ENCODE peak calls at places on chromosomes 4 and X, in five cellular contexts. R is tibial nerve; T is activated CD4-positive, alpha-beta T cell treated with anti-CD3 and anti-CD28 coated beads, Interleukin-2, amount 50 U/mL, for 1 hour; O is RWPE1; L is epithelial cell of proximal tubule. S is an unnamed sample.

GRCh38 chr4:139223682-139224317 is 46.8 kb upstream of the ELF2 start:
- DNase-seq in T (no peak), R (peak), O (no peak), L (no peak), S (no peak)

GRCh38 chr4:185730849-185731608 is 81.0 kb downstream of the SORBS2 start:
- DNase-seq in T (no peak), R (no peak), O (peak), L (no peak), S (no peak)

GRCh38 chr4:6092131-6092530 is 73.9 kb upstream of the C4orf50 start:
- DNase-seq in R (no peak), L (no peak), T (no peak), O (no peak), S (no peak)

GRCh38 chrX:130680164-130681035 is 222.6 kb downstream of the ENOX2 start:
- DNase-seq in O (no peak), T (no peak), L (no peak), R (no peak), S (no peak)

GRCh38 chr4:87975466-87975865 is at the start of gene SPP1:
- DNase-seq in L (peak), T (no peak), O (no peak), R (no peak), S (no peak)

GRCh38 chr4:61532324-61532723 is 332.2 kb downstream of the ADGRL3 start:
- DNase-seq in T (no peak), R (no peak), L (no peak), O (no peak), S (no peak)

GRCh38 chrX:71617742-71618141 is 569 bp downstream of the CXCR3 start:
- DNase-seq in L (no peak), T (no peak), O (no peak), R (no peak), S (no peak)

GRCh38 chrX:153681175-153681574 is 6.6 kb upstream of the SLC6A8 start:
- DNase-seq in O (no peak), R (no peak), T (no peak), L (no peak), S (no peak)

GRCh38 chr4:133147365-133147821 is 1.7 kb upstream of the PCDH10 start:
- DNase-seq in O (no peak), L (no peak), R (no peak), T (no peak), S (no peak)

GRCh38 chr4:4422856-4423485 is 36.1 kb downstream of the NSG1 start:
- DNase-seq in R (no peak), T (no peak), O (no peak), L (no peak), S (no peak)

GRCh38 chrX:150544835-150545790 is 23.3 kb upstream of the MTM1 start:
- DNase-seq in O (no peak), L (no peak), R (no peak), T (no peak), S (no peak)

GRCh38 chrX:9940397-9940796 is 26.8 kb upstream of the CLDN34 start:
- DNase-seq in T (no peak), O (peak), R (no peak), L (peak), S (no peak)

GRCh38 chr4:48129307-48130014 is 4.6 kb downstream of the TXK start:
- DNase-seq in T (no peak), O (no peak), L (no peak), R (no peak), S (no peak)

GRCh38 chr4:4384837-4385236 is 2.1 kb upstream of the NSG1 start:
- DNase-seq in O (no peak), L (no peak), T (peak), R (no peak), S (peak)

GRCh38 chr4:156576946-156577345 is 394.7 kb downstream of the PDGFC start:
- DNase-seq in L (no peak), O (no peak), T (no peak), R (no peak), S (no peak)

GRCh38 chr4:12138478-12138877 is 709.8 kb upstream of the HS3ST1 start:
- DNase-seq in T (no peak), O (no peak), R (no peak), L (no peak), S (no peak)

GRCh38 chr4:3201718-3202702 is 46.9 kb upstream of the MSANTD1 start:
- DNase-seq in O (peak), T (peak), R (no peak), L (no peak), S (no peak)

GRCh38 chr4:114163051-114163450 is 183.6 kb upstream of the ARSJ start:
- DNase-seq in O (no peak), T (no peak), L (no peak), R (no peak), S (no peak)

GRCh38 chr4:152696764-152697250 is 17.0 kb upstream of the TMEM154 start:
- DNase-seq in R (peak), T (peak), O (peak), L (no peak), S (peak)

GRCh38 chrX:38804481-38805293 is 3.4 kb downstream of the MID1IP1 start:
- DNase-seq in R (no peak), T (peak), O (no peak), L (no peak), S (no peak)

GRCh38 chr4:61628727-61629126 is 428.6 kb downstream of the ADGRL3 start:
- DNase-seq in L (no peak), R (no peak), T (no peak), O (no peak), S (no peak)

GRCh38 chr4:61886180-61886579 is 686.1 kb downstream of the ADGRL3 start:
- DNase-seq in O (no peak), R (no peak), L (no peak), T (no peak), S (no peak)

GRCh38 chr4:83267121-83267834 is 17.3 kb downstream of the COQ2 start:
- DNase-seq in T (no peak), O (peak), R (peak), L (peak), S (no peak)

GRCh38 chrX:39402158-39402557 is 600.9 kb downstream of the MID1IP1 start:
- DNase-seq in L (no peak), O (no peak), T (no peak), R (no peak), S (no peak)

GRCh38 chr4:38381788-38382187 is 282.2 kb upstream of the KLF3 start:
- DNase-seq in L (no peak), R (no peak), O (no peak), T (no peak), S (no peak)

GRCh38 chr4:183250831-183251230 is 69.2 kb downstream of the CLDN22 start:
- DNase-seq in L (no peak), O (no peak), T (no peak), R (no peak), S (no peak)

GRCh38 chr4:138663883-138664282 is 351.7 kb upstream of the NOCT start:
- DNase-seq in R (no peak), T (no peak), O (no peak), L (no peak), S (no peak)

GRCh38 chr4:15410750-15411149 is 17.1 kb upstream of the C1QTNF7 start:
- DNase-seq in L (no peak), T (no peak), O (no peak), R (no peak), S (no peak)

GRCh38 chr4:1323635-1324442 is 23.2 kb upstream of the UVSSA start:
- DNase-seq in T (no peak), R (no peak), L (peak), O (peak), S (peak)

GRCh38 chr4:89134775-89135319 is 23.5 kb downstream of the TIGD2 start:
- DNase-seq in L (peak), R (peak), T (no peak), O (peak), S (no peak)

GRCh38 chr4:6364146-6364545 is 94.5 kb downstream of the WFS1 start:
- DNase-seq in R (no peak), L (no peak), T (no peak), O (no peak), S (no peak)

GRCh38 chrX:1551959-1552546 is 15.1 kb upstream of the P2RY8 start:
- DNase-seq in O (no peak), T (no peak), R (no peak), L (no peak), S (no peak)

GRCh38 chrX:41468647-41469323 is 21.6 kb downstream of the NYX start:
- DNase-seq in O (no peak), L (no peak), R (no peak), T (no peak), S (no peak)

GRCh38 chr4:150217804-150218203 is 139.6 kb downstream of the DCLK2 start:
- DNase-seq in R (no peak), T (no peak), L (no peak), O (no peak), S (no peak)

GRCh38 chrX:131725001-131725654 is 181.3 kb downstream of the OR13H1 start:
- DNase-seq in O (no peak), T (no peak), R (no peak), L (no peak), S (no peak)

GRCh38 chr4:2101346-2102044 is 42.4 kb downstream of the NAT8L start:
- DNase-seq in O (peak), R (no peak), T (no peak), L (no peak), S (no peak)

GRCh38 chrX:16357902-16358301 is 190.6 kb downstream of the MAGEB17 start:
- DNase-seq in T (no peak), R (no peak), O (no peak), L (no peak), S (no peak)

S was measured in HCT116.